ENCODE peak calls at places on chromosomes 4 and X, in seven cellular contexts. S is choroid plexus epithelial cell, G is right atrium auricular region, Y is uterus, J is cardiac muscle cell, T is testis, Q is AG04450. N is an unnamed sample.

GRCh38 chrX:37405954-37406353 is 56.8 kb downstream of the PRRG1 start:
- DNase-seq in S (peak), G (no peak), Y (no peak), J (peak), T (no peak), Q (peak), N (peak)

GRCh38 chr4:146246381-146246780 is 32.0 kb downstream of the REELD1 start:
- DNase-seq in S (no peak), G (no peak), Y (no peak), J (no peak), T (no peak), Q (no peak), N (no peak)

GRCh38 chr4:186137193-186137792 is 32.8 kb downstream of the FAM149A start:
- DNase-seq in S (peak), G (no peak), Y (no peak), J (peak), T (no peak), Q (no peak), N (peak)

GRCh38 chr4:119627267-119628190 is 1.1 kb downstream of the PDE5A start:
- DNase-seq in S (peak), G (no peak), Y (peak), J (peak), T (peak), Q (peak), N (peak)

GRCh38 chr4:177427097-177427665 is 15.1 kb downstream of the AGA start:
- DNase-seq in S (peak), G (no peak), Y (no peak), J (peak), T (no peak), Q (peak), N (no peak)

GRCh38 chrX:25527596-25527995 is 511.8 kb upstream of the ARX start:
- DNase-seq in S (no peak), G (no peak), Y (no peak), J (no peak), T (no peak), Q (no peak), N (no peak)

GRCh38 chrX:133094098-133094731 is 2.7 kb downstream of the USP26 start:
- DNase-seq in S (no peak), G (no peak), Y (no peak), J (no peak), T (no peak), Q (no peak), N (no peak)

GRCh38 chr4:25235401-25235800 is 1.6 kb downstream of the PI4K2B start:
- DNase-seq in S (no peak), G (no peak), Y (no peak), J (no peak), T (no peak), Q (no peak), N (no peak)

GRCh38 chr4:757111-757510 is 51.5 kb downstream of the PCGF3 start:
- DNase-seq in S (no peak), G (no peak), Y (no peak), J (no peak), T (no peak), Q (no peak), N (no peak)

GRCh38 chr4:476501-476900 is 22.5 kb downstream of the ZNF721 start:
- DNase-seq in S (peak), G (no peak), Y (no peak), J (peak), T (no peak), Q (no peak), N (no peak)

GRCh38 chr4:82125170-82125862 is 248.5 kb downstream of the HNRNPD start:
- DNase-seq in S (no peak), G (no peak), Y (no peak), J (no peak), T (no peak), Q (no peak), N (no peak)

GRCh38 chrX:69506617-69507499 is 2.7 kb downstream of the NALF2 start:
- DNase-seq in S (peak), G (no peak), Y (no peak), J (peak), T (no peak), Q (no peak), N (no peak)

GRCh38 chr4:31160146-31160545 is 440.0 kb downstream of the PCDH7 start:
- DNase-seq in S (peak), G (no peak), Y (no peak), J (no peak), T (no peak), Q (no peak), N (no peak)

GRCh38 chr4:37758226-37758625 is 68.3 kb upstream of the PGM2 start:
- DNase-seq in S (peak), G (peak), Y (peak), J (peak), T (no peak), Q (no peak), N (peak)

GRCh38 chrX:141632124-141632523 is 42.6 kb downstream of the SPANXA2 start:
- DNase-seq in S (no peak), G (no peak), Y (no peak), J (no peak), T (no peak), Q (no peak), N (peak)

GRCh38 chrX:154444001-154444754 is at the start of gene FAM50A:
- DNase-seq in S (peak), G (peak), Y (peak), J (peak), T (peak), Q (no peak), N (peak)

GRCh38 chr4:48963042-48963679 is 22.9 kb upstream of the CWH43 start:
- DNase-seq in S (peak), G (peak), Y (peak), J (peak), T (peak), Q (peak), N (peak)

GRCh38 chrX:107628662-107629532 is 587 bp downstream of the PRPS1 start:
- DNase-seq in S (peak), G (no peak), Y (peak), J (peak), T (peak), Q (no peak), N (peak)

GRCh38 chr4:167218022-167218608 is 16.2 kb downstream of the SPOCK3 start:
- DNase-seq in S (no peak), G (no peak), Y (no peak), J (no peak), T (no peak), Q (no peak), N (no peak)

GRCh38 chrX:16930392-16930791 is 16.1 kb upstream of the REPS2 start:
- DNase-seq in S (peak), G (no peak), Y (no peak), J (peak), T (no peak), Q (no peak), N (peak)

GRCh38 chrX:45697591-45697990 is 496.9 kb upstream of the DIPK2B start:
- DNase-seq in S (peak), G (no peak), Y (peak), J (peak), T (no peak), Q (peak), N (peak)

GRCh38 chr4:108029321-108029720 is 39.6 kb downstream of the HADH start:
- DNase-seq in S (peak), G (no peak), Y (no peak), J (no peak), T (no peak), Q (no peak), N (no peak)

GRCh38 chrX:150063673-150064072 is 125.4 kb upstream of the EOLA2 start:
- DNase-seq in S (no peak), G (no peak), Y (no peak), J (no peak), T (no peak), Q (no peak), N (no peak)

GRCh38 chr4:182745268-182745667 is 171.9 kb downstream of the DCTD start:
- DNase-seq in S (no peak), G (no peak), Y (no peak), J (no peak), T (no peak), Q (no peak), N (peak)

GRCh38 chr4:39642885-39643550 is 4.4 kb upstream of the SMIM14 start:
- DNase-seq in S (peak), G (peak), Y (no peak), J (peak), T (no peak), Q (no peak), N (peak)

GRCh38 chr4:169341490-169341889 is 70.7 kb upstream of the SH3RF1 start:
- DNase-seq in S (peak), G (no peak), Y (no peak), J (peak), T (no peak), Q (peak), N (no peak)

GRCh38 chr4:175062183-175062592 is 144.0 kb downstream of the ADAM29 start:
- DNase-seq in S (no peak), G (no peak), Y (no peak), J (no peak), T (no peak), Q (no peak), N (no peak)

GRCh38 chr4:56296449-56296990 is 90.8 kb downstream of the AASDH start:
- DNase-seq in S (no peak), G (no peak), Y (no peak), J (peak), T (peak), Q (no peak), N (no peak)

GRCh38 chrX:72145181-72145580 is 13.5 kb upstream of the RTL5 start:
- DNase-seq in S (no peak), G (no peak), Y (no peak), J (no peak), T (no peak), Q (no peak), N (no peak)

GRCh38 chr4:137510866-137511265 is 21.4 kb downstream of the PCDH18 start:
- DNase-seq in S (peak), G (no peak), Y (peak), J (peak), T (no peak), Q (peak), N (peak)

GRCh38 chr4:45324381-45325111 is 598.2 kb upstream of the GNPDA2 start:
- DNase-seq in S (no peak), G (no peak), Y (no peak), J (no peak), T (no peak), Q (no peak), N (no peak)

GRCh38 chr4:173420324-173420752 is 21.4 kb upstream of the SCRG1 start:
- DNase-seq in S (peak), G (no peak), Y (no peak), J (peak), T (no peak), Q (no peak), N (peak)

GRCh38 chr4:75708218-75708691 is 16.1 kb upstream of the USO1 start:
- DNase-seq in S (peak), G (no peak), Y (no peak), J (no peak), T (no peak), Q (no peak), N (no peak)

GRCh38 chr4:173025131-173025530 is 143.5 kb upstream of the GALNT7 start:
- DNase-seq in S (peak), G (no peak), Y (peak), J (peak), T (peak), Q (peak), N (peak)

GRCh38 chrX:117508021-117508420 is 608.6 kb downstream of the KLHL13 start:
- DNase-seq in S (no peak), G (no peak), Y (no peak), J (no peak), T (no peak), Q (no peak), N (no peak)

GRCh38 chr4:21765810-21766407 is 182.7 kb downstream of the KCNIP4 start:
- DNase-seq in S (peak), G (no peak), Y (peak), J (peak), T (peak), Q (no peak), N (peak)

GRCh38 chr4:148397006-148397673 is 45.1 kb downstream of the NR3C2 start:
- DNase-seq in S (no peak), G (no peak), Y (no peak), J (no peak), T (no peak), Q (no peak), N (no peak)

GRCh38 chrX:9539611-9540387 is 74.9 kb downstream of the TBL1X start:
- DNase-seq in S (no peak), G (no peak), Y (no peak), J (no peak), T (no peak), Q (no peak), N (no peak)

GRCh38 chr4:147479817-147480216 is 1.1 kb upstream of the EDNRA start:
- DNase-seq in S (peak), G (no peak), Y (peak), J (peak), T (no peak), Q (no peak), N (peak)

GRCh38 chr4:145019346-145019745 is 78.7 kb downstream of the ANAPC10 start:
- DNase-seq in S (no peak), G (no peak), Y (no peak), J (no peak), T (no peak), Q (no peak), N (no peak)

GRCh38 chr4:1777822-1778641 is 15.1 kb upstream of the FGFR3 start:
- DNase-seq in S (peak), G (no peak), Y (no peak), J (peak), T (no peak), Q (no peak), N (peak)
- TF ChIP-seq CTCF in S (peak), G (no peak), Y (no peak), J (peak), T (no peak), Q (peak), N (no peak)

DNA sequence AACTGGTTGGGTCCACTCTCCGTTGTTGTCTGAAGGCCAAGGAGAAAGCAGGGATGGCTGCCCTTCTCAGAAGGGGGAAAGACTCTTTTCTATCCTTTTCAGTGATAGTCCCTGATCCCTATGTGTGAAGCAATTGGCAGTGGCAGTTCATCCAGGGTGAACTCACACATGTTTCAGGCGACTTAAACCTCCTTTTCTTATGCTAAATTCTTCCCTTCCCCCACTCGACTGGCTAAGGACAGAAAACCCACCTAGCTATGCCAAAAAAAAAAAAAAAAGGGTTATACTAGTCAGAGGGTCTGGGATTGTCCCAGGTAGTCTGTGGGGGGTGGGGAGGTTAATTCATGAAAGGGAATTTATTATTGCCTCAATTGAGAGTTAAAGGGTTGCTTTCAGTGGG is 12.2 kb upstream of the ZNF280C start:
- DNase-seq in S (no peak), G (no peak), Y (no peak), J (no peak), T (no peak), Q (no peak), N (no peak)
- H3K4me3 ChIP-seq in S (no peak), G (no peak), Y (no peak), J (no peak), T (no peak), Q (no peak), N (no peak)

GRCh38 chr4:109294006-109294405 is 8.5 kb downstream of the COL25A1 start:
- DNase-seq in S (peak), G (no peak), Y (no peak), J (peak), T (no peak), Q (no peak), N (peak)
- TF ChIP-seq CTCF in S (peak), G (peak), Y (no peak), J (peak), T (no peak), Q (no peak), N (peak)

DNA sequence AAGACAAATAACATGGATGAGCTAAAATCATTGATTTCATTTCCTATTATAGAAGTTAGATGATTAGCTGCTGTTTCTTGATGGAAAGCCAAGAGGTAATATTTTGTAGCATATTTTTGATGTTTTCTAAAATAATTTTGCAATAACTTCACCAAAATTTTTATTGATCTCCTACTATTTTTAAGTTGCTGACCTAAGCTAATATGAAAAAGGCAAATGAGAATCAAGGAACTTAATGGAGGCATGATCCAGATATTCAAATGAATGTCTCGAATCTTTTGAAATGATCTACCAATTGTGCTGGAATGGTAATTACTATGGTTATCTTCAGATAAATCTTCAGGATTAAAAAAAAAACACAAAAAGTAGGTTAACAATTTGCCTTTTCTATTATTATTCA is 1591.4 kb upstream of the PCDH7 start:
- DNase-seq in S (no peak), G (no peak), Y (no peak), J (no peak), T (no peak), Q (no peak), N (no peak)
- H3K4me3 ChIP-seq in S (no peak), G (no peak), Y (no peak), J (no peak), T (no peak), Q (no peak), N (no peak)

DNA sequence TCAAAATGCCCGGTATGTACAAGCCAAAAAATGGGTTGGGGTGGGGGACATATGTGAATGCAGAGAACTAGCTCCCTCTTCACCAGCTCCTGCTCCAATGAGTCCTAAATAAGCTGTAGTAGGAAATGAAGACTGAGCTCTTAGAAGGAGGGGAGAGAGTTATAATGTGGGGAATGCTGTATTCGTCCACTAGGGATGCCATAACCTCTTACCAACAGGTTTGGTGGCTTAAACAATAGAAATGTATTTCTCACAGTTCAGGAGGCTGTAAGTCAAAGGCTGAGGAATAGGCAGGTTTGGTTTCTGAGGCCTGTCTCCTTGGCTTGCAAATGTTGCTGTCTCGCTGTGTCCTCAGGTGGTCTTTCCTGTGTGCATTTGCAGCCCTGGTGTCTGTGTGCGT is 4.4 kb upstream of the INPP4B start:
- DNase-seq in S (no peak), G (no peak), Y (no peak), J (peak), T (no peak), Q (no peak), N (no peak)
- TF ChIP-seq CTCF in S (peak), G (no peak), Y (no peak), J (peak), T (peak), Q (peak), N (peak)

GRCh38 chr4:100948911-100949310 is 398.4 kb downstream of the PPP3CA start:
- DNase-seq in S (no peak), G (no peak), Y (no peak), J (no peak), T (no peak), Q (no peak), N (no peak)

GRCh38 chr4:100949350-100949935 is 397.9 kb downstream of the PPP3CA start:
- DNase-seq in S (no peak), G (no peak), Y (no peak), J (no peak), T (no peak), Q (no peak), N (peak)

GRCh38 chr4:100952590-100952989 is 394.7 kb downstream of the PPP3CA start:
- DNase-seq in S (no peak), G (no peak), Y (no peak), J (no peak), T (no peak), Q (no peak), N (no peak)

GRCh38 chr4:100954048-100954447 is 393.3 kb downstream of the PPP3CA start:
- DNase-seq in S (no peak), G (no peak), Y (no peak), J (no peak), T (no peak), Q (no peak), N (no peak)
- H3K4me3 ChIP-seq in S (no peak), G (no peak), Y (no peak), J (no peak), T (no peak), Q (no peak), N (no peak)

N was measured in fibroblast of villous mesenchyme.